ENCODE peak calls at places on chromosomes 11 and 22, in eight cellular contexts. One of them, this sample, is unnamed.

GRCh38 chr11:62295504-62295903 is 3.4 kb downstream of the SCGB1D4 start:
- DNase-seq in transverse colon: no peak
- DNase-seq in stomach: no peak
- DNase-seq in GM12891: no peak
- DNase-seq in IMR-90: peak
- DNase-seq in lower leg skin: no peak
- DNase-seq in uterus: no peak
- DNase-seq in HCT116: no peak
- DNase-seq in this sample: no peak

GRCh38 chr11:64916040-64916847 is 765 bp downstream of the ATG2A start:
- DNase-seq in transverse colon: peak
- DNase-seq in stomach: peak
- DNase-seq in GM12891: peak
- DNase-seq in IMR-90: peak
- DNase-seq in lower leg skin: peak
- DNase-seq in uterus: peak
- DNase-seq in HCT116: no peak
- DNase-seq in this sample: peak

GRCh38 chr22:28172948-28173360 is 253.9 kb upstream of the PITPNB start:
- DNase-seq in transverse colon: no peak
- DNase-seq in stomach: no peak
- DNase-seq in GM12891: no peak
- DNase-seq in IMR-90: no peak
- DNase-seq in lower leg skin: no peak
- DNase-seq in uterus: no peak
- DNase-seq in HCT116: no peak
- DNase-seq in this sample: no peak

GRCh38 chr11:62545437-62546243 is 966 bp downstream of the AHNAK start:
- DNase-seq in transverse colon: peak
- DNase-seq in stomach: peak
- DNase-seq in GM12891: no peak
- DNase-seq in IMR-90: peak
- DNase-seq in lower leg skin: peak
- DNase-seq in uterus: peak
- DNase-seq in HCT116: peak
- DNase-seq in this sample: peak

GRCh38 chr22:49969751-49970527 is 9.4 kb downstream of the PIM3 start:
- DNase-seq in transverse colon: no peak
- DNase-seq in stomach: peak
- DNase-seq in GM12891: no peak
- DNase-seq in IMR-90: no peak
- DNase-seq in lower leg skin: no peak
- DNase-seq in uterus: peak
- DNase-seq in HCT116: no peak
- DNase-seq in this sample: no peak

GRCh38 chr22:37725551-37726239 is 28.8 kb downstream of the TRIOBP start:
- DNase-seq in transverse colon: no peak
- DNase-seq in stomach: no peak
- DNase-seq in GM12891: no peak
- DNase-seq in IMR-90: no peak
- DNase-seq in lower leg skin: no peak
- DNase-seq in uterus: no peak
- DNase-seq in HCT116: no peak
- DNase-seq in this sample: no peak

GRCh38 chr11:103079833-103080232 is 12.1 kb downstream of the DCUN1D5 start:
- DNase-seq in transverse colon: no peak
- DNase-seq in stomach: no peak
- DNase-seq in GM12891: no peak
- DNase-seq in IMR-90: peak
- DNase-seq in lower leg skin: no peak
- DNase-seq in uterus: no peak
- DNase-seq in HCT116: no peak
- DNase-seq in this sample: no peak

GRCh38 chr11:110074499-110074898 is 18.7 kb upstream of the ZC3H12C start:
- DNase-seq in transverse colon: no peak
- DNase-seq in stomach: no peak
- DNase-seq in GM12891: no peak
- DNase-seq in IMR-90: no peak
- DNase-seq in lower leg skin: no peak
- DNase-seq in uterus: no peak
- DNase-seq in HCT116: no peak
- DNase-seq in this sample: no peak

GRCh38 chr11:122453586-122453985 is 201.9 kb upstream of the UBASH3B start:
- DNase-seq in transverse colon: no peak
- DNase-seq in stomach: no peak
- DNase-seq in GM12891: no peak
- DNase-seq in IMR-90: no peak
- DNase-seq in lower leg skin: no peak
- DNase-seq in uterus: no peak
- DNase-seq in HCT116: no peak
- DNase-seq in this sample: no peak

GRCh38 chr11:118715245-118715807 is 35.9 kb upstream of the TREH start:
- DNase-seq in transverse colon: no peak
- DNase-seq in stomach: no peak
- DNase-seq in GM12891: no peak
- DNase-seq in IMR-90: no peak
- DNase-seq in lower leg skin: no peak
- DNase-seq in uterus: peak
- DNase-seq in HCT116: no peak
- DNase-seq in this sample: no peak

GRCh38 chr22:23155831-23156230 is 10.6 kb downstream of the RAB36 start:
- DNase-seq in transverse colon: no peak
- DNase-seq in stomach: no peak
- DNase-seq in GM12891: no peak
- DNase-seq in IMR-90: no peak
- DNase-seq in lower leg skin: no peak
- DNase-seq in uterus: no peak
- DNase-seq in HCT116: no peak
- DNase-seq in this sample: no peak

DNA sequence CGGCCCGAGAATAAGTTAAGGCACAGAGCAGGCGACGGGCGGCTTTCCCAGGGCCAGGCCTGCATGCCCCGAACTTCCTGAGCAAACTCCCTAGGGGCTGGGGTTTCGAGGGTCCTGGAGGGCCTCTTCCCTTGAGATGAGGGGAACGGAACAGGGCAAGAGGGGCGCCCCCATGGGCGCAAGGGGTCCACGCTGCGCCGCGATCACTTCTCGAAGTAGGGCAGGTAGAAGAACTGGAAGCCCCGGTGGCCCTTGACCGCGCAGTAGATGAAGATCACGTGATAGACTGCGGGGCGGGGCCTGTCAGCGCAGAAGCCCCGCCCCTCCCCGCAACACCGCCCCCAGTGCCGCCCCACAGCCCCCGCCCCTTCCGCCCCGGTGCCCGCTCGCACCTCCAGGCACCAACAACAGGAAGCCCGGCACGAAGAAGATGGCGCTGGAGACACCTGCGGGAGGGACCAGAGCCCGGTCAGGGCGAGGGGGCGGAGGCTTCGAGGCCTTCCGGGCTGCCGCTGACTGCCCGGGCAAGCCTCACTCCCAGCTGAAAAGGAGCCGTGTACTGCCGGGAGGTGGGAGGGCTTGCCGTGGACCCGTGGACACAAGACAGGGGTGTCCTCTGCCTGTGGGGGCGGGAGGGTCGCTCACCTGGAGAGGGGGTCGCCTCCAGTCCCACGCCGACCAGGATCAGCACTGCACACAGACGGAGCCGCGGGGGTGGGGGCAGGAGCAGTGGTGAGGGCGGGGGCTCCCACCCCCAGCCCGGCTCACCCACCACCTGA is 4.5 kb downstream of the TMEM134 start:
- DNase-seq in transverse colon: peak
- DNase-seq in stomach: peak
- DNase-seq in GM12891: peak
- DNase-seq in IMR-90: peak
- DNase-seq in lower leg skin: peak
- DNase-seq in uterus: peak
- DNase-seq in HCT116: peak
- DNase-seq in this sample: peak
- TF ChIP-seq POLR2A in transverse colon: peak
- TF ChIP-seq POLR2A in stomach: no peak
- TF ChIP-seq POLR2A in GM12891: peak
- TF ChIP-seq POLR2A in IMR-90: no peak
- TF ChIP-seq POLR2A in lower leg skin: no peak
- TF ChIP-seq POLR2A in uterus: peak
- TF ChIP-seq POLR2A in HCT116: no peak
- TF ChIP-seq POLR2A in this sample: peak

GRCh38 chr11:205221-206001 is 1.8 kb downstream of the BET1L start:
- DNase-seq in transverse colon: no peak
- DNase-seq in stomach: peak
- DNase-seq in GM12891: no peak
- DNase-seq in IMR-90: no peak
- DNase-seq in lower leg skin: peak
- DNase-seq in uterus: peak
- DNase-seq in HCT116: no peak
- DNase-seq in this sample: no peak
- TF ChIP-seq POLR2A in transverse colon: no peak
- TF ChIP-seq POLR2A in stomach: no peak
- TF ChIP-seq POLR2A in GM12891: no peak
- TF ChIP-seq POLR2A in IMR-90: no peak
- TF ChIP-seq POLR2A in lower leg skin: no peak
- TF ChIP-seq POLR2A in uterus: no peak
- TF ChIP-seq POLR2A in HCT116: no peak
- TF ChIP-seq POLR2A in this sample: no peak

DNA sequence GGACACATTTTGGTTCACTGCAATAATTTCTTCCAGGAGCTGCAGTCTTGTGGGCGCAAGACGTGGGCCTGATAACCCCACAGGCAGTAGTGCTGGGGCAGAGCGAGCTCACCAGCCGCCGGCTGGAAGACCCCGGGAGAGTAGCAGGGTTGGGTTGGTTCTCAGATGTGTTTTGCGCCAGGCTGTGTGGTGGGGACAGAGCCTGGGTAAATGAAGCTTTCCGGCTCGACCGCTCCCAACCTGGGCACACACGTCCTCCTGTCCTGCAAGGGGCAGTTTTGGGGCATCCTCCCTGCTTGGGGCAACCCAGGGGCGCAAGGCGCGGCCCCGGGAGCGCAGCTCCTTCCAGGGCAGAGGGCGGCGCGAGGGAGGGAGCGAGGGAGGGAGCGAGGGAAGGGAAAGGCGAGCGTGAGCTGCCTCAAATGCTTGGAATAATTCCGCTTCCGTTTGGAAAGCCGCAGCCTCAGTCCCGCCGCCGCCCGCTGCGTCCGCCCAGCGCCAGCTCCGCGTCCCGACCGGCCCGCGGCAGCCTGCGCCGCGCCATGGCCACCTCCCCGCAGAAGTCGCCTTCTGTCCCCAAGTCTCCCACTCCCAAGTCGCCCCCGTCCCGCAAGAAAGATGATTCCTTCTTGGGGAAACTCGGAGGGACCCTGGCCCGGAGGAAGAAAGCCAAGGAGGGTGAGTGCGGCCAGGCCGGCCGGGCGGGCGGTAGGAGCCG is at the start of gene PARVA:
- DNase-seq in transverse colon: peak
- DNase-seq in stomach: peak
- DNase-seq in GM12891: no peak
- DNase-seq in IMR-90: peak
- DNase-seq in lower leg skin: peak
- DNase-seq in uterus: peak
- DNase-seq in HCT116: peak
- DNase-seq in this sample: peak
- TF ChIP-seq POLR2A in transverse colon: peak
- TF ChIP-seq POLR2A in stomach: no peak
- TF ChIP-seq POLR2A in GM12891: no peak
- TF ChIP-seq POLR2A in IMR-90: peak
- TF ChIP-seq POLR2A in lower leg skin: no peak
- TF ChIP-seq POLR2A in uterus: peak
- TF ChIP-seq POLR2A in HCT116: no peak
- TF ChIP-seq POLR2A in this sample: peak

DNA sequence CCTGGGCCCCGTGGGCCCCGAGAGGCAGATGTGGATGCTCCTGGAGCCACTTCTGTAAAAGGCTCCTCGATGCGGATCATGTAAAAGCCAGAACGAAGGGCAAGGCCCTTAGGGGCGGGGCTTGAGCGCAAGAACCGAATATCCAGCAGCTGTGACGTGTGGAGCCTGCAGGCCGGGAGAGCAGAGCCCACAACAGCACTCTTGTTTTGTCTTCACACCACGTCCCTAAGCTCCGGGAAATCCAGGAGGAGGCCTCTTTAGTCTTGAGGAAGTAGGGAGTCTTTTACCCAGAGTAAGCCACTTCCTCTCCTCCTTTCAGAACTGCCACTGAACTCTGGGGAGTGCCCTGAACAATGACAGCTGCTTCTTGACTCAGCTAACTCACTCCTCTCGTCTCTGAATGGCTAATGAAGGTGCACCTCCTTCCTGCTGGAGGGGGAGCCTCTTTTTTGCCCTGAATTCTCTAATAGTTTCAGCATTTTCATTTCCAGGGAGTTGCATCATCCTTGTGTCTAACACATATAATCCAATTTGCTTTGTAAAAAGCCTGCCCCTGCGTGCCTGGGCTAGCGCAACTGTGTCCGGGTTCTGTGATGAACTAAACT is 12.5 kb downstream of the L3MBTL2 start:
- DNase-seq in transverse colon: peak
- DNase-seq in stomach: peak
- DNase-seq in GM12891: peak
- DNase-seq in IMR-90: peak
- DNase-seq in lower leg skin: peak
- DNase-seq in uterus: peak
- DNase-seq in HCT116: no peak
- DNase-seq in this sample: no peak
- TF ChIP-seq POLR2A in transverse colon: peak
- TF ChIP-seq POLR2A in stomach: no peak
- TF ChIP-seq POLR2A in GM12891: no peak
- TF ChIP-seq POLR2A in IMR-90: peak
- TF ChIP-seq POLR2A in lower leg skin: no peak
- TF ChIP-seq POLR2A in uterus: no peak
- TF ChIP-seq POLR2A in HCT116: no peak
- TF ChIP-seq POLR2A in this sample: no peak